ENCODE peak calls at places on chromosomes 13 and 19, in nine cellular contexts. L is activated gamma-delta T cell treated with anti-CD3 and anti-CD28 coated beads, Interleukin-2, amount 50 U/mL, for 16 hours; G is AML-193; C is WTC11; V is activated naive CD8-positive, alpha-beta T cell treated with anti-CD3 and anti-CD28 coated beads, Interleukin-2, amount 50 U/mL, for 24 hours; K is heart left ventricle; M is PC-3; I is progenitor cell of endocrine pancreas; U is activated CD4-positive, alpha-beta T cell treated with anti-CD3 and anti-CD28 coated beads, Interleukin-2, amount 50 U/mL, for 48 hours. T is an unnamed sample.

GRCh38 chr13:33169273-33169980 is 116.1 kb downstream of the STARD13 start:
- DNase-seq in K (no peak), L (no peak), M (peak), I (no peak), G (no peak), C (no peak), V (no peak), U (no peak), T (no peak)

GRCh38 chr13:33285420-33286124 is at the start of gene STARD13:
- DNase-seq in U (peak), G (no peak), I (peak), V (peak), K (peak), M (peak), L (no peak), C (peak), T (peak)

GRCh38 chr19:38587562-38587961 is 30.2 kb downstream of the MAP4K1 start:
- DNase-seq in I (no peak), K (no peak), U (no peak), C (no peak), V (no peak), M (no peak), G (no peak), L (no peak), T (no peak)

GRCh38 chr13:61128850-61129645 is 286.6 kb downstream of the PCDH20 start:
- DNase-seq in I (no peak), U (no peak), C (no peak), M (peak), G (no peak), L (no peak), K (no peak), V (no peak), T (peak)

GRCh38 chr19:3320354-3320670 is 46.1 kb upstream of the NFIC start:
- DNase-seq in V (no peak), I (no peak), G (no peak), L (no peak), C (no peak), U (no peak), M (no peak), K (no peak), T (no peak)

GRCh38 chr19:2770055-2771013 is 12.7 kb downstream of the SGTA start:
- DNase-seq in L (no peak), K (peak), G (no peak), V (no peak), M (no peak), I (no peak), C (no peak), U (no peak), T (no peak)

GRCh38 chr13:65638572-65639168 is 1591.5 kb downstream of the PCDH9 start:
- DNase-seq in C (no peak), U (no peak), V (no peak), M (peak), I (no peak), L (no peak), G (peak), K (no peak), T (peak)

GRCh38 chr19:38528213-38528755 is 89.5 kb downstream of the MAP4K1 start:
- DNase-seq in I (no peak), U (no peak), M (no peak), C (no peak), L (no peak), K (no peak), G (no peak), V (no peak), T (no peak)

GRCh38 chr13:53151692-53152421 is 123.2 kb downstream of the OLFM4 start:
- DNase-seq in U (peak), V (peak), K (no peak), G (peak), C (peak), L (no peak), I (peak), M (no peak), T (peak)

GRCh38 chr19:52248256-52248655 is 21.1 kb upstream of the ZNF766 start:
- DNase-seq in G (peak), L (peak), K (peak), I (no peak), C (peak), V (peak), M (peak), U (peak), T (peak)

GRCh38 chr19:35495107-35496064 is 5.1 kb upstream of the KRTDAP start:
- DNase-seq in G (peak), M (peak), K (peak), L (peak), I (peak), C (peak), V (peak), U (peak), T (peak)

GRCh38 chr19:13164370-13165090 is 14.3 kb downstream of the IER2 start:
- DNase-seq in U (peak), K (peak), C (peak), I (peak), G (no peak), M (peak), L (no peak), V (peak), T (peak)

GRCh38 chr19:58553799-58554493 is 959 bp downstream of the CHMP2A start:
- DNase-seq in K (no peak), U (no peak), M (no peak), C (no peak), I (no peak), L (no peak), G (no peak), V (no peak), T (no peak)

GRCh38 chr19:40235238-40236025 is 8.9 kb upstream of the CCNP start:
- DNase-seq in U (no peak), M (no peak), L (no peak), C (peak), G (no peak), V (no peak), K (no peak), I (no peak), T (no peak)

GRCh38 chr19:28736528-28736927 is 476.4 kb downstream of the UQCRFS1 start:
- DNase-seq in V (no peak), C (no peak), G (no peak), U (no peak), L (no peak), M (no peak), K (no peak), I (no peak), T (no peak)

GRCh38 chr19:50050406-50051223 is 24.8 kb downstream of the ZNF473 start:
- DNase-seq in C (peak), L (peak), I (no peak), G (no peak), U (peak), M (peak), K (peak), V (peak), T (peak)

GRCh38 chr19:35862528-35862927 is 5.8 kb downstream of the KIRREL2 start:
- DNase-seq in M (no peak), I (no peak), C (no peak), L (no peak), G (no peak), V (no peak), K (no peak), U (no peak), T (no peak)

GRCh38 chr13:80084086-80084676 is 256.7 kb downstream of the SPRY2 start:
- DNase-seq in I (no peak), V (no peak), L (no peak), G (no peak), C (no peak), U (no peak), M (peak), K (peak), T (no peak)

GRCh38 chr19:46328079-46328478 is 18.8 kb upstream of the PPP5C start:
- DNase-seq in U (no peak), I (no peak), L (no peak), K (no peak), C (no peak), M (no peak), V (no peak), G (no peak), T (no peak)

GRCh38 chr13:100668408-100668807 is 6.2 kb downstream of the TMTC4 start:
- DNase-seq in I (no peak), G (no peak), U (no peak), M (peak), C (no peak), V (no peak), L (no peak), K (no peak), T (peak)

GRCh38 chr13:111153977-111154332 is 38.8 kb downstream of the ARHGEF7 start:
- DNase-seq in C (no peak), U (peak), V (peak), I (peak), K (no peak), G (peak), L (peak), M (peak), T (peak)

GRCh38 chr19:42201489-42202289 is 15.8 kb downstream of the DEDD2 start:
- DNase-seq in M (no peak), G (peak), I (no peak), U (peak), L (no peak), C (no peak), V (peak), K (peak), T (no peak)

GRCh38 chr19:55088021-55088451 is 12.4 kb downstream of the EPS8L1 start:
- DNase-seq in G (no peak), K (no peak), I (no peak), L (no peak), M (no peak), U (no peak), V (no peak), C (peak), T (no peak)

GRCh38 chr13:31918707-31919106 is 112.9 kb upstream of the FRY start:
- DNase-seq in C (no peak), K (no peak), I (no peak), L (no peak), M (no peak), G (no peak), U (no peak), V (no peak), T (no peak)

GRCh38 chr19:28426902-28427232 is 786.1 kb downstream of the UQCRFS1 start:
- DNase-seq in U (no peak), C (no peak), L (no peak), V (no peak), M (no peak), I (no peak), K (no peak), G (no peak), T (no peak)

GRCh38 chr13:42746846-42747245 is 34.5 kb upstream of the FAM216B start:
- DNase-seq in K (no peak), L (no peak), G (no peak), V (no peak), C (no peak), U (no peak), M (peak), I (no peak), T (no peak)

GRCh38 chr13:21243045-21243842 is 66.8 kb downstream of the MRPL57 start:
- DNase-seq in C (no peak), M (no peak), V (no peak), G (no peak), L (no peak), U (no peak), K (no peak), I (no peak), T (no peak)

GRCh38 chr19:18062043-18062442 is 24.7 kb downstream of the IL12RB1 start:
- DNase-seq in K (no peak), I (no peak), C (no peak), V (no peak), L (no peak), U (no peak), G (no peak), M (no peak), T (no peak)

GRCh38 chr13:76683854-76684253 is 202.4 kb downstream of the KCTD12 start:
- DNase-seq in G (no peak), V (no peak), C (no peak), M (no peak), L (no peak), I (no peak), K (no peak), U (no peak), T (no peak)

GRCh38 chr19:29577662-29577963 is 28.5 kb upstream of the POP4 start:
- DNase-seq in V (no peak), C (no peak), I (no peak), L (no peak), K (no peak), G (no peak), M (no peak), U (no peak), T (no peak)

T was measured in HAP-1.